ENCODE peak calls at places on chromosomes 11 and 22, in seven cellular contexts. One of them, this sample, is unnamed.
A peak's percentile ranks its signal among the peaks of the same experiment; 100 is the strongest.

GRCh38 chr11:102546427-102546826 is 15.9 kb upstream of the MMP7 start:
- DNase-seq in endothelial cell of umbilical vein: no peak
- DNase-seq in left ventricle myocardium inferior: no peak
- DNase-seq in CD8-positive, alpha-beta T cell: no peak
- DNase-seq in CD8-positive, alpha-beta memory T cell: no peak
- DNase-seq in A673: no peak
- DNase-seq in neuronal stem cell: no peak
- DNase-seq in this sample: no peak

GRCh38 chr22:50326959-50327710 is at the start of gene DENND6B:
- DNase-seq in endothelial cell of umbilical vein: peak; percentile 64
- DNase-seq in left ventricle myocardium inferior: peak; percentile 85
- DNase-seq in CD8-positive, alpha-beta T cell: peak; percentile 69
- DNase-seq in CD8-positive, alpha-beta memory T cell: peak; percentile 73
- DNase-seq in A673: peak; percentile 88
- DNase-seq in neuronal stem cell: peak; percentile 86
- DNase-seq in this sample: peak; percentile 57

GRCh38 chr11:35763301-35763700 is 100.7 kb downstream of the TRIM44 start:
- DNase-seq in endothelial cell of umbilical vein: no peak
- DNase-seq in left ventricle myocardium inferior: no peak
- DNase-seq in CD8-positive, alpha-beta T cell: no peak
- DNase-seq in CD8-positive, alpha-beta memory T cell: no peak
- DNase-seq in A673: no peak
- DNase-seq in neuronal stem cell: no peak
- DNase-seq in this sample: no peak

GRCh38 chr11:3109921-3110706 is 52.9 kb upstream of the CARS1 start:
- DNase-seq in endothelial cell of umbilical vein: peak; percentile 28
- DNase-seq in left ventricle myocardium inferior: no peak
- DNase-seq in CD8-positive, alpha-beta T cell: peak; percentile 46
- DNase-seq in CD8-positive, alpha-beta memory T cell: peak; percentile 55
- DNase-seq in A673: peak; percentile 44
- DNase-seq in neuronal stem cell: no peak
- DNase-seq in this sample: no peak

GRCh38 chr22:46678785-46679700 is 58.9 kb downstream of the GRAMD4 start:
- DNase-seq in endothelial cell of umbilical vein: no peak
- DNase-seq in left ventricle myocardium inferior: no peak
- DNase-seq in CD8-positive, alpha-beta T cell: no peak
- DNase-seq in CD8-positive, alpha-beta memory T cell: no peak
- DNase-seq in A673: peak; percentile 44
- DNase-seq in neuronal stem cell: no peak
- DNase-seq in this sample: no peak

GRCh38 chr11:43954241-43954640 is 11.8 kb downstream of the C11orf96 start:
- DNase-seq in endothelial cell of umbilical vein: no peak
- DNase-seq in left ventricle myocardium inferior: no peak
- DNase-seq in CD8-positive, alpha-beta T cell: no peak
- DNase-seq in CD8-positive, alpha-beta memory T cell: no peak
- DNase-seq in A673: no peak
- DNase-seq in neuronal stem cell: no peak
- DNase-seq in this sample: no peak

GRCh38 chr22:22933100-22933806 is 45.6 kb downstream of the IGLL5 start:
- DNase-seq in endothelial cell of umbilical vein: no peak
- DNase-seq in left ventricle myocardium inferior: no peak
- DNase-seq in CD8-positive, alpha-beta T cell: no peak
- DNase-seq in CD8-positive, alpha-beta memory T cell: no peak
- DNase-seq in A673: no peak
- DNase-seq in neuronal stem cell: no peak
- DNase-seq in this sample: no peak

GRCh38 chr11:74492084-74492483 is 1.4 kb downstream of the LIPT2 start:
- DNase-seq in endothelial cell of umbilical vein: no peak
- DNase-seq in left ventricle myocardium inferior: no peak
- DNase-seq in CD8-positive, alpha-beta T cell: no peak
- DNase-seq in CD8-positive, alpha-beta memory T cell: no peak
- DNase-seq in A673: no peak
- DNase-seq in neuronal stem cell: no peak
- DNase-seq in this sample: no peak

GRCh38 chr11:10488121-10488580 is 33.1 kb downstream of the AMPD3 start:
- DNase-seq in endothelial cell of umbilical vein: no peak
- DNase-seq in left ventricle myocardium inferior: no peak
- DNase-seq in CD8-positive, alpha-beta T cell: no peak
- DNase-seq in CD8-positive, alpha-beta memory T cell: no peak
- DNase-seq in A673: no peak
- DNase-seq in neuronal stem cell: no peak
- DNase-seq in this sample: no peak

GRCh38 chr11:133830931-133831907 is 14.1 kb downstream of the SPATA19 start:
- DNase-seq in endothelial cell of umbilical vein: no peak
- DNase-seq in left ventricle myocardium inferior: no peak
- DNase-seq in CD8-positive, alpha-beta T cell: no peak
- DNase-seq in CD8-positive, alpha-beta memory T cell: no peak
- DNase-seq in A673: no peak
- DNase-seq in neuronal stem cell: no peak
- DNase-seq in this sample: no peak

GRCh38 chr11:60657880-60658279 is 41.5 kb upstream of the MS4A8 start:
- DNase-seq in endothelial cell of umbilical vein: no peak
- DNase-seq in left ventricle myocardium inferior: no peak
- DNase-seq in CD8-positive, alpha-beta T cell: no peak
- DNase-seq in CD8-positive, alpha-beta memory T cell: no peak
- DNase-seq in A673: peak; percentile 5
- DNase-seq in neuronal stem cell: no peak
- DNase-seq in this sample: no peak

DNA sequence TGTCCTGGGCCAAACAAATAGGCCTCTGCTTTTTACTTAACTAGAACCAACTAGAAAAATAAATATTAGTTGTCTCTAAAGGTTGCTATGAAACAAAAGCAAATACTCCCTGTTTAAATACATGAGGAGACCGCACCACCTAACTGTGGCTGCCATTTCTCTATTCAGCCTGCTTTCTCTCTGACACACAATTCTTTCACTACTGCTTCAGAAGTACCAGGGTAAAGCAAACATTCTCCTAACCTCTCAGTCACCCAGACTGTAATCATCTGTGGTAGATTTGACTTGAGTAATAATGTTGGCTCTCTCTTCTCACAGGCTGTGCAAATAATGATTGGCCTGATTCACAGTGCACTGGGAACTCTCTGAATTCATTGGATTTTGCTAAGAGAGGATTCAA is 41.0 kb upstream of the MS4A8 start:
- DNase-seq in endothelial cell of umbilical vein: no peak
- DNase-seq in left ventricle myocardium inferior: no peak
- DNase-seq in CD8-positive, alpha-beta T cell: no peak
- DNase-seq in CD8-positive, alpha-beta memory T cell: no peak
- DNase-seq in A673: no peak
- DNase-seq in neuronal stem cell: no peak
- DNase-seq in this sample: no peak
- H3K27ac ChIP-seq in endothelial cell of umbilical vein: no peak overlapping the region
- H3K27ac ChIP-seq in left ventricle myocardium inferior: no peak overlapping the region
- H3K27ac ChIP-seq in CD8-positive, alpha-beta T cell: no peak overlapping the region
- H3K27ac ChIP-seq in CD8-positive, alpha-beta memory T cell: no peak overlapping the region
- H3K27ac ChIP-seq in A673: no peak overlapping the region
- H3K27ac ChIP-seq in neuronal stem cell: no peak overlapping the region
- H3K27ac ChIP-seq in this sample: no peak overlapping the region

GRCh38 chr11:72637198-72637597 is 37.0 kb downstream of the PDE2A start:
- DNase-seq in endothelial cell of umbilical vein: no peak
- DNase-seq in left ventricle myocardium inferior: no peak
- DNase-seq in CD8-positive, alpha-beta T cell: no peak
- DNase-seq in CD8-positive, alpha-beta memory T cell: no peak
- DNase-seq in A673: no peak
- DNase-seq in neuronal stem cell: no peak
- DNase-seq in this sample: no peak

GRCh38 chr11:72634016-72634415 is 40.2 kb downstream of the PDE2A start:
- DNase-seq in endothelial cell of umbilical vein: no peak
- DNase-seq in left ventricle myocardium inferior: no peak
- DNase-seq in CD8-positive, alpha-beta T cell: no peak
- DNase-seq in CD8-positive, alpha-beta memory T cell: no peak
- DNase-seq in A673: no peak
- DNase-seq in neuronal stem cell: no peak
- DNase-seq in this sample: no peak

GRCh38 chr11:72635931-72636330 is 38.3 kb downstream of the PDE2A start:
- DNase-seq in endothelial cell of umbilical vein: no peak
- DNase-seq in left ventricle myocardium inferior: no peak
- DNase-seq in CD8-positive, alpha-beta T cell: no peak
- DNase-seq in CD8-positive, alpha-beta memory T cell: no peak
- DNase-seq in A673: peak; percentile 49
- DNase-seq in neuronal stem cell: no peak
- DNase-seq in this sample: no peak

GRCh38 chr11:72634472-72635095 is 39.6 kb downstream of the PDE2A start:
- DNase-seq in endothelial cell of umbilical vein: peak; percentile 29
- DNase-seq in left ventricle myocardium inferior: peak; percentile 45
- DNase-seq in CD8-positive, alpha-beta T cell: no peak
- DNase-seq in CD8-positive, alpha-beta memory T cell: no peak
- DNase-seq in A673: no peak
- DNase-seq in neuronal stem cell: no peak
- DNase-seq in this sample: no peak

DNA sequence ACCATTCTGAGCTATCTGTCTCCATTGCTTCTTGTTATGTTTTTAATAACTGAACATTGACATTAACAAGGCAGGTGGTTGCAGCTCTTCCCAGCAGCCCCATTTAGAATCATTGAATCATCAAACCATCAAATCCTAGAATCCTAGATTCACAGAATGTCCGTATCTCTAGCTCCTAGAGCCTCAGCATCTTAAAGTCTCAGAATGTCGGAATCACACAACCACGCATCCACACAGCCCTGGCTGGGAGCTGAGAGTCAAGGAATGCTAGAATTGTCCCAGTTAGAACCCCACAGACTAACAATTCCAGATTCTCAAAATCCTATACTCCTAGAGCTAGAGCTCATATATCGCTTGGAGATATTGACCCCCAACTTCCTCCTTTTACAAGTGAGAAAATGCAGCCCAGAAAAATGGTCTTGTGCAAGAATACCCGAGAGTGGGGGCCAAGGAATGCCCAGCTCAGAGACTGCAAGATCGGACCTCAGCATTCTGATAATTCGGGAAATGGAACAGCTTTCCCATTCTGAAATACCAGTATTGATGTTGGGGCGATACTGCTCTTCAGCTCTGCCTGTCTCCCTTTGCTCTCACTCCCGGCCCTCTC is 38.8 kb downstream of the PDE2A start:
- DNase-seq in endothelial cell of umbilical vein: no peak
- DNase-seq in left ventricle myocardium inferior: no peak
- DNase-seq in CD8-positive, alpha-beta T cell: no peak
- DNase-seq in CD8-positive, alpha-beta memory T cell: no peak
- DNase-seq in A673: no peak
- DNase-seq in neuronal stem cell: no peak
- DNase-seq in this sample: no peak
- H3K27me3 ChIP-seq in endothelial cell of umbilical vein: no peaks in the 10 kb centered on the region
- H3K27me3 ChIP-seq in left ventricle myocardium inferior: no peaks in the 10 kb centered on the region
- H3K27me3 ChIP-seq in CD8-positive, alpha-beta T cell: no peaks in the 10 kb centered on the region
- H3K27me3 ChIP-seq in CD8-positive, alpha-beta memory T cell: peaks cover 11% of the 10 kb centered on the region
- H3K27me3 ChIP-seq in A673: peaks cover 7% of the 10 kb centered on the region
- H3K27me3 ChIP-seq in neuronal stem cell: peaks cover 11% of the 10 kb centered on the region
- H3K27me3 ChIP-seq in this sample: no peaks in the 10 kb centered on the region

DNA sequence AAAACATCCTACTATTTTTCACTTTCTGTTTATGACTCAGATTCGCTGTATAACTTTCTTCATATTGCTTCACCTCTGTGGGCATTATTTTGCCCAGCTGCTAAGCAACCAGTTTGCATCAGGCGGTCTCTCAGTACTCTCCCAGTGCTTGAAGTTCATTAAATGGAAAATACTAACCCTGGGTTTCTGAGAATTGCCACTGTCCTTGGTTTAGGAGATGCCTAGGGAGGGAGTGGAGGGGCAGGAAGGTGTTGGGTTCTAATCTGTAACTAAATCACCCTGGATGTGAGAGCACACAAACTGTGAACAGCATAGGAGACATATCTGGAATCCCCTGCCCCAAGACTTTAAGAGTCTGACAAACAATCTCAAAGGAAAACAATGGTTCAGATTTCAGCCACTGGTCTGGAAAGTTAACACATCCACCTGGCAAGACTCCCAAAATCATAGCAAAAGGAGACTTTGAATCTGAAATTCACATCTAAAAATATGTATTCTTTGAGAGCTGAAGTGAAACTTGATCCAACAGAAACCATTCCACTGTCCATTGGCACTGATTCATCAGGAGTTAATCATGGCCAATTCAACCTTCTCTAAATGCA is 540.0 kb downstream of the SOX6 start:
- DNase-seq in endothelial cell of umbilical vein: peak; percentile 24
- DNase-seq in left ventricle myocardium inferior: no peak
- DNase-seq in CD8-positive, alpha-beta T cell: no peak
- DNase-seq in CD8-positive, alpha-beta memory T cell: no peak
- DNase-seq in A673: no peak
- DNase-seq in neuronal stem cell: no peak
- DNase-seq in this sample: no peak
- H3K4me1 ChIP-seq in endothelial cell of umbilical vein: no peaks in the 10 kb centered on the region
- H3K4me1 ChIP-seq in left ventricle myocardium inferior: peaks cover 52% of the 10 kb centered on the region
- H3K4me1 ChIP-seq in CD8-positive, alpha-beta T cell: no peaks in the 10 kb centered on the region
- H3K4me1 ChIP-seq in CD8-positive, alpha-beta memory T cell: no peaks in the 10 kb centered on the region
- H3K4me1 ChIP-seq in A673: no peaks in the 10 kb centered on the region
- H3K4me1 ChIP-seq in neuronal stem cell: no peaks in the 10 kb centered on the region
- H3K4me1 ChIP-seq in this sample: no peaks in the 10 kb centered on the region

GRCh38 chr22:35594686-35595085 is 22.4 kb downstream of the MB start:
- DNase-seq in endothelial cell of umbilical vein: no peak
- DNase-seq in left ventricle myocardium inferior: no peak
- DNase-seq in CD8-positive, alpha-beta T cell: no peak
- DNase-seq in CD8-positive, alpha-beta memory T cell: no peak
- DNase-seq in A673: no peak
- DNase-seq in neuronal stem cell: no peak
- DNase-seq in this sample: no peak

GRCh38 chr22:35592418-35592967 is 24.6 kb downstream of the MB start:
- DNase-seq in endothelial cell of umbilical vein: no peak
- DNase-seq in left ventricle myocardium inferior: no peak
- DNase-seq in CD8-positive, alpha-beta T cell: no peak
- DNase-seq in CD8-positive, alpha-beta memory T cell: no peak
- DNase-seq in A673: no peak
- DNase-seq in neuronal stem cell: no peak
- DNase-seq in this sample: no peak

GRCh38 chr22:35591696-35592417 is 25.3 kb downstream of the MB start:
- DNase-seq in endothelial cell of umbilical vein: no peak
- DNase-seq in left ventricle myocardium inferior: no peak
- DNase-seq in CD8-positive, alpha-beta T cell: no peak
- DNase-seq in CD8-positive, alpha-beta memory T cell: no peak
- DNase-seq in A673: no peak
- DNase-seq in neuronal stem cell: no peak
- DNase-seq in this sample: no peak

GRCh38 chr22:35593885-35594470 is 23.2 kb downstream of the MB start:
- DNase-seq in endothelial cell of umbilical vein: no peak
- DNase-seq in left ventricle myocardium inferior: no peak
- DNase-seq in CD8-positive, alpha-beta T cell: no peak
- DNase-seq in CD8-positive, alpha-beta memory T cell: no peak
- DNase-seq in A673: no peak
- DNase-seq in neuronal stem cell: no peak
- DNase-seq in this sample: no peak

DNA sequence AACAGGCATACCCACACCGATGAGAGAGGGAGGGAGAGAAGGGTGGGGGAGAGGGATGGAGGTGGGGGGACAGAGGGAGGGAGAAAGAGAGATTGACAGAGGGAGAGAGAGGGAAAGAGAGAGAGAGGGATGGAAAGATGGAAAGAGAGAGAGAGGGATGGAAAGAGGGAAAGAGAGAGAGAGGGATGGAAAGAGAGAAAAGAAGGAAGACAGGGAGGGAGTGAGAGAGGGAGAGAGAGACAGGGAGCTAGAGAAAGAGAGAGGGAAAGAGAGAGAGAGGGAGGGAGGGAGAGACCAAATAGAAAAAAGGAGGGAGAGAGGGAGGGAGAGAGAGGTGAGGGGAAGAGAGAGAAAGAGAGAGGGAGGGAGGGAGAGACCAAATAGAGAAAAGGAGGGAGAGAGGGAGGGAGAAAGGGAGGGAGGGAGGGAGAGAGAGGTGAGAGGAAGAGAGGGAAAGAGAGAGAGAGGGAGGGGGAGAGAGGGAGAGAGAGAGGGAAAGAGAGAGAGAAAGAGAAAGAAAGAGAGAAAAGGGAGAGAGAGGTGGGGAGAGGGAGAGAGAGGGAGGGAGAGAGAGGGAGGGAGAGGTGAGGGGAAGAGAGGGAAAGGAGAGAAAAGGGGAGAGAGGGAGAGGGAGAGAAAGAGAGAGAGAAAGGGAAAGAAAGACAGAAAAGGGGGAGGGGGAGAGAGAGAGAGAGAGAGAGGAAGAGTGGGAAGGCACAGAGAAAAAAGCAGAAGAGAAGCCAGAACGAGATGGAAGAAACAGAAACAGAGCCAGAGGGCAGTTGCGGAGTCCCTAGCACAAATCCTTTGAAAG is 23.9 kb downstream of the MB start:
- DNase-seq in endothelial cell of umbilical vein: no peak
- DNase-seq in left ventricle myocardium inferior: no peak
- DNase-seq in CD8-positive, alpha-beta T cell: no peak
- DNase-seq in CD8-positive, alpha-beta memory T cell: no peak
- DNase-seq in A673: no peak
- DNase-seq in neuronal stem cell: no peak
- DNase-seq in this sample: no peak
- H3K27ac ChIP-seq in endothelial cell of umbilical vein: no peak overlapping the region
- H3K27ac ChIP-seq in left ventricle myocardium inferior: peak overlapping the region; percentile 90
- H3K27ac ChIP-seq in CD8-positive, alpha-beta T cell: no peak overlapping the region
- H3K27ac ChIP-seq in CD8-positive, alpha-beta memory T cell: no peak overlapping the region
- H3K27ac ChIP-seq in A673: no peak overlapping the region
- H3K27ac ChIP-seq in neuronal stem cell: no peak overlapping the region
- H3K27ac ChIP-seq in this sample: no peak overlapping the region